ENCODE peak calls at places on chromosomes 3 and 15, in seven cellular contexts. L, G, Z, X, R, P and I are unnamed samples. For H3K9me3, the result is how much of the 10 kb centered on the place peaks cover.

GRCh38 chr3:42025388-42026138 is 63.7 kb upstream of the ULK4 start:
- DNase-seq in L (peak), R (peak), G (peak), P (no peak), X (peak), Z (peak), I (no peak)

GRCh38 chr3:120524171-120524923 is 71.8 kb upstream of the NDUFB4 start:
- DNase-seq in P (no peak), L (peak), Z (no peak), G (no peak), R (no peak), X (no peak), I (no peak)

GRCh38 chr3:54951405-54951804 is 23.5 kb upstream of the LRTM1 start:
- DNase-seq in R (peak), L (peak), G (peak), Z (peak), X (peak), P (no peak), I (no peak)

GRCh38 chr15:38406451-38406850 is 47.5 kb upstream of the FAM98B start:
- DNase-seq in G (no peak), P (no peak), Z (no peak), L (peak), X (no peak), R (no peak), I (no peak)

GRCh38 chr3:16423298-16423697 is 90.2 kb downstream of the RFTN1 start:
- DNase-seq in R (no peak), G (no peak), X (peak), P (no peak), Z (no peak), L (no peak), I (no peak)

GRCh38 chr3:46883252-46884185 is 6.0 kb downstream of the PTH1R start:
- DNase-seq in R (no peak), X (no peak), Z (no peak), L (peak), P (no peak), G (no peak), I (no peak)

GRCh38 chr3:42505203-42505848 is 2.9 kb downstream of the VIPR1 start:
- DNase-seq in G (no peak), L (no peak), P (peak), X (peak), Z (no peak), R (peak), I (no peak)

GRCh38 chr3:14532691-14533456 is 7.3 kb downstream of the GRIP2 start:
- DNase-seq in Z (peak), L (peak), G (peak), R (peak), X (peak), P (no peak), I (no peak)

GRCh38 chr3:190024912-190025311 is 95.8 kb downstream of the P3H2 start:
- DNase-seq in R (no peak), Z (no peak), X (no peak), L (peak), G (no peak), P (no peak), I (no peak)

GRCh38 chr3:50672656-50673055 is 2.1 kb upstream of the DOCK3 start:
- DNase-seq in G (no peak), P (no peak), X (no peak), R (no peak), Z (no peak), L (no peak), I (no peak)

GRCh38 chr3:66428733-66429132 is 72.1 kb downstream of the LRIG1 start:
- DNase-seq in G (peak), X (no peak), Z (peak), L (peak), P (no peak), R (peak), I (no peak)

GRCh38 chr3:99965077-99965476 is 147.4 kb downstream of the CMSS1 start:
- DNase-seq in R (peak), X (no peak), L (peak), G (no peak), Z (no peak), P (no peak), I (no peak)

GRCh38 chr3:47283193-47283537 is 421 bp downstream of the KLHL18 start:
- DNase-seq in L (peak), R (peak), P (no peak), G (no peak), Z (peak), X (peak), I (peak)

GRCh38 chr15:78315686-78316085 is 16.3 kb upstream of the SKIC8 start:
- DNase-seq in Z (no peak), L (no peak), R (no peak), G (no peak), X (no peak), P (no peak), I (no peak)

GRCh38 chr15:25059698-25060471 is 105.1 kb downstream of the SNRPN start:
- DNase-seq in R (no peak), X (peak), L (no peak), Z (no peak), G (no peak), P (peak), I (no peak)

GRCh38 chr15:25060472-25060803 is 105.7 kb downstream of the SNRPN start:
- DNase-seq in Z (no peak), R (peak), X (peak), L (no peak), G (no peak), P (peak), I (no peak)

GRCh38 chr15:25060996-25061620 is 106.3 kb downstream of the SNRPN start:
- DNase-seq in P (peak), G (no peak), X (peak), R (no peak), Z (no peak), L (no peak), I (no peak)

GRCh38 chr15:25062551-25063430 is 108.0 kb downstream of the SNRPN start:
- DNase-seq in P (peak), L (no peak), X (no peak), R (no peak), Z (no peak), G (no peak), I (no peak)

DNA sequence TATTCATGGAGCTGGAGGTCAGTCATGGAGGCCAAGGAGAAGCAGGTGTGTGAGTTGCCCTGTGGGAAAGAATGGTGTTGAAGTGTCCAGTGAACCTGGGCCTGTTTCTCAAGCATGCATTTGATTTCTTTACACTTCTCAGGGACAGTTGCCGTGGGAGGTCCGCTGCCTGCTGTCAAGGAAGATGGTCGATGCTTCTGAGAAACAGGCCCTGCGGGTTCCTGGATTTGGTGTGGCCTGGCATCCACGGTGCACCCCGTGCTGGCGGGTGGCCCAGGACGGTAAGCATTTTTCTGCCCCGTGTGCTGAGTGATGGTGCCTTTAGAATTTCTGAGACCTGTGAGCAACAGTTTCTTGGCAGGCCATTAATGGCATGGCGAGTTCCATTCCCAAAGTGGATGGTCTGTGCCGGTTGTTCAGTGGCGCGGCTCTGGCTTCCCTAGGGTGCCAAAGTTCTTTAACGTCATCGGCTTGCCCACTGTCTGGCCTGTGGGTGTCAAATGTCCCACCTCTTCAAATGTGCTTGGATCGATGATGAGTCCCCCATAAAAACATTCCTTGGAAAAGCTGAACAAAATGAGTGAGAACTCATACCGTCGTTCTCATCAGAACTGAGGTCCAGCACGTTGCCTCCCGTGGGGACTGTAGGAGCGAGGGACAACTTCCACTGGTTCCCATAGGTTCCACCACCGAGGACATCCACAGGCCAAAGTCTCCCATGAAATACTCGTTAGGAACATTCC is 107.2 kb downstream of the SNRPN start:
- DNase-seq in R (no peak), G (no peak), P (peak), X (peak), L (no peak), Z (no peak), I (no peak)
- H3K9me3 ChIP-seq in R (half or more), G (under half), P (half or more), X (half or more), L (under half), Z (half or more), I (half or more)

DNA sequence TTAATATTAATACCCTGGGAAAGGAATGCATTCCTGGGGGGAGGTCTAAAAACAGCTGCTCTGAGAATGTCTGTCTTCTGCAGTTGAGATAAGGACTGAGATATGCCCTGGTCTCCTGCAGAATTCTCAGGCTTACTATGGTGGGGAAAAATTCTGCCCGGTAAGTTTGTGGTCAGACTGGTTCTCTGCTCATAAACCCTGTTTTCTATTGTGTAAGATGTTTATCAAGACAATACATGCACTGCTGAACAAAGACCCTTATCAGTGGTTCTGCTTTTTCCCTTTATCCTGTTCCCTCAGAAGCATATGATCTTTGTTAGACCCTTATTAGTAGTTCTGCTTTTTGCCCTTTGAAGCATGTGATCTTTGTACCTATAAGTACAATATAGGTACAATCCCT is 494.6 kb downstream of the CNTN6 start:
- DNase-seq in R (no peak), X (no peak), G (no peak), Z (no peak), L (no peak), P (no peak), I (no peak)
- H3K9me3 ChIP-seq in R (under half), X (under half), G (under half), Z (under half), L (under half), P (under half), I (under half)

DNA sequence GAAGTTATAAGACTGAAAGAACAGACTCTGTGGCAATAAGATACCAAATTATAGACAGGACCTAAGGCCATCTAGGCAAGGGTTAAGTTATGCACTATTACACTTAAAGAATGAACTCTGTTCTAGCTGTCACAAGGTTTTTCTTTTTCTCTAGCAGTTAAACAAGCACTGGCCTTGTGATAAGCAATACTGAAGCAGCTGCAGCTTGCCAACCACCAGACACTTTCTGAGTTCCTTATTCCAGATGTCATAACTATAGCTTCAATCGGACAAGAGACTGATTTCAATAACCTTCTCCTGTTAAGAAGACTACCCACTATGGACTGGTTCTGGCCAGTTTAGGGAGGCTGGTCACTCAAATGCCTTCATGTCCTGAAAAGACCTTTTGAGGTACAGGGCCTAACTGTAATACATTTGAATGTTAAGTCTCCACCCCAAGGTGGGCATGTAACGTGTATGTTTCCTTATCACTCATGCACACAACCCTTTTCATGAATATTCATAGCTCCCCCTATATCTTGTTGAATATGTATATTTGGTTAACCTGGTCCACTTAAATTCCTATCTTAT is 85.8 kb downstream of the CFAP20DC start:
- DNase-seq in L (no peak), R (no peak), G (no peak), P (no peak), X (no peak), Z (no peak), I (no peak)
- H3K9me3 ChIP-seq in L (under half), R (under half), G (under half), P (under half), X (under half), Z (under half), I (under half)

GRCh38 chr3:177948716-177949422 is 587.4 kb upstream of the KCNMB2 start:
- DNase-seq in L (no peak), P (no peak), R (no peak), G (no peak), X (no peak), Z (no peak), I (no peak)

GRCh38 chr3:177946515-177946914 is 589.7 kb upstream of the KCNMB2 start:
- DNase-seq in L (peak), X (no peak), P (no peak), Z (no peak), G (no peak), R (no peak), I (no peak)

GRCh38 chr3:177946965-177947364 is 589.3 kb upstream of the KCNMB2 start:
- DNase-seq in P (no peak), L (peak), R (no peak), X (no peak), Z (no peak), G (no peak), I (no peak)

GRCh38 chr3:177945999-177946398 is 590.2 kb upstream of the KCNMB2 start:
- DNase-seq in X (no peak), Z (no peak), G (no peak), L (no peak), R (no peak), P (no peak), I (no peak)

DNA sequence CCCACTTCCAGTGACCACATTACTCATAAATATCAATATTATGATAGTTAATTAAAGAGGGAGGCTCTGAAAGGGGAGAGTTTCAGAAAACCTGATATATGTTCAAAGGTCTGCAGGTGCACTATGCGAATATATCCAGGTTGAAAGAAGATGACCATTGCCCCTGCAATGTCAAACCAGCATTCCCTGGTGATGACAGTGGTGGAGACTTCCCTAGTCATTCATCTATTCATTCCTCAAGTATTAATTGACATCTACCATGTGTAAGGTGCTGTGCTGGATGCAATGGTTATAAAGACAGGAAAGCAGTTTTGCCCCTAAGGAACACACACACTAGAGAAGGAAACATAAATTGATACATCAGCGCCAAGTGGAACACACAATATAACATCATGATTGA is 588.3 kb upstream of the KCNMB2 start:
- DNase-seq in X (no peak), R (no peak), G (no peak), P (no peak), Z (no peak), L (no peak), I (no peak)
- H3K9me3 ChIP-seq in X (under half), R (under half), G (under half), P (under half), Z (under half), L (under half), I (under half)

DNA sequence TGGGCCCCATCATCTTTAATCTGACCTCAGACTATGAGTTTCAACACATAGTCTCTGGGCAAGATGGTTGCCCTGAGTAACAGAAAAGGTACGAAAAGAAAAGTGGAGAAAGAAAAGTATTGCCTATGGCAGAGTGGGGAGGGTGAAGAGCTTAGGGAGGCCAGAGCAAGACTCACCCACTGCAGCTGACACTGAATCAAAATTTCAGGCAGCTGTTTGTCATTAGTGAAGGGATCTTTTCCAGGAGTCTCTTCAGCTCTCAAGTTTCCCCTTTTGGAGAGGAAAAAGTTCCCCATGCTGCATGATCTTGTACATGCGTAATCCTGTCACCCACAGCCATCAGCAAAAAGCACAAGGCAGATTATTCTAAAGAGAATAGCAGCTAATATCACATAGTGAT is 616.9 kb upstream of the GBE1 start:
- DNase-seq in X (no peak), L (no peak), Z (no peak), G (no peak), R (no peak), P (no peak), I (no peak)
- H3K9me3 ChIP-seq in X (under half), L (under half), Z (under half), G (under half), R (under half), P (under half), I (under half)

GRCh38 chr3:31652296-31652695 is 119.6 kb downstream of the STT3B start:
- DNase-seq in X (no peak), G (no peak), P (no peak), Z (no peak), R (no peak), L (no peak), I (no peak)

GRCh38 chr3:31648286-31648968 is 115.7 kb downstream of the STT3B start:
- DNase-seq in P (no peak), X (no peak), R (no peak), G (no peak), L (no peak), Z (no peak), I (no peak)

GRCh38 chr3:31659246-31659645 is 126.5 kb downstream of the STT3B start:
- DNase-seq in G (no peak), L (no peak), X (no peak), Z (no peak), P (no peak), R (no peak), I (no peak)

GRCh38 chr3:31654998-31655397 is 122.3 kb downstream of the STT3B start:
- DNase-seq in G (no peak), P (no peak), Z (no peak), L (no peak), X (no peak), R (no peak), I (no peak)

DNA sequence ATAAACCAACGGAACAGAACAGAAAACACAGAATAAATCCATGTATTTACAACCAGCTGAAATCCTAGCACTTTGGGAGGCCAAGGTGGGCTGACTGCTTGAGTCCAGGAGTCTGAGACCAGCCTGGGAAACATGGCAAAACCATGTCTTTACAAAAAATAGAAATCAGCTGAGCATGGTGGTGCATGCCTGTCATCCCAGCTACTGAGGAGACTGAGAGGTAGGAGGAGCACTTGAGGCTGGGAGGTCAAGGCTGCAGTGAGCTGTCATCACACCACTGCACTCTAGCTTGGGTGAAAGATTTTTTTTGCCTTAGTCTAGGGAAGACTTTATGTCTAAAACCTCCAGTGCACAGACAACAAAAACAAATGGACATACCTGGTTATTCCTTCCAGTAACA is 120.7 kb downstream of the STT3B start:
- DNase-seq in G (no peak), Z (no peak), L (no peak), P (no peak), R (no peak), X (no peak), I (no peak)
- H3K9me3 ChIP-seq in G (under half), Z (half or more), L (under half), P (under half), R (half or more), X (half or more), I (under half)

GRCh38 chr15:27339138-27339537 is 368.2 kb downstream of the GABRG3 start:
- DNase-seq in R (no peak), P (no peak), G (no peak), Z (no peak), X (no peak), L (no peak), I (no peak)
- H3K9me3 ChIP-seq in R (under half), P (under half), G (under half), Z (under half), X (under half), L (under half), I (under half)

GRCh38 chr15:25188051-25188450 is 233.3 kb downstream of the SNRPN start:
- DNase-seq in R (no peak), G (no peak), X (no peak), P (no peak), Z (peak), L (no peak), I (no peak)
- H3K9me3 ChIP-seq in R (half or more), G (under half), X (half or more), P (under half), Z (under half), L (under half), I (under half)

DNA sequence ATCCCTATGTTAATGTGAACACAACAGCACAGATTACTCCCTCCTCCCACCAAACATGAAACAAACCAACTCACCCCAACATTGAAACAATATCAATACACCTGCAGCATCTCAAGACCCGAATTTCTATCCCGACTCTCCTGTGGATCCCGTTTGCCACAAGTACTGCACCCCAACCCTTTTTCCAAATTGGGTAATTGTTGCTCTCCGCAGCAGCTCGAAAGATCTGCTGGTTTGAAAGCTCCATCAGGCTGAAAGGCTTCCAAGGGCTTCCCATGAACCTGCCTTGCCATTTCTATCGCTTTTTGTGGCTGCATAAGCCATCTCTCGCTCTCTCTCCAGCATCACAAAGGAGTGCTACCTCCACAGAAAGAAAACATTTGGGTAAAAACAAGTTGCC is 2.3 kb upstream of the FEZF2 start:
- DNase-seq in Z (no peak), G (no peak), X (no peak), P (no peak), L (no peak), R (no peak), I (no peak)
- H3K9me3 ChIP-seq in Z (under half), G (under half), X (under half), P (under half), L (under half), R (under half), I (under half)

GRCh38 chr15:27463699-27464098 is 492.7 kb downstream of the GABRG3 start:
- DNase-seq in X (no peak), L (no peak), R (no peak), P (no peak), G (no peak), Z (no peak), I (no peak)
- H3K9me3 ChIP-seq in X (under half), L (under half), R (under half), P (under half), G (under half), Z (under half), I (under half)